ENCODE peak calls at places on chromosome 3, in nine cellular contexts. B is NCI-H524 treated with DMSO at 0.1 percent for 48 hours, I is sigmoid colon, N is T-helper 17 cell, E is lung, Z is testis, Q is NCI-H1105, F is ACHN, X is omental fat pad. S is an unnamed sample.

GRCh38 chr3:135447478-135447877 is 518.0 kb upstream of the PPP2R3A start:
- DNase-seq in B (no peak), I (no peak), N (no peak), E (no peak), Z (no peak), Q (no peak), F (no peak), X (no peak), S (no peak)

GRCh38 chr3:9721015-9721697 is 10.4 kb upstream of the BRPF1 start:
- DNase-seq in B (no peak), I (no peak), N (no peak), E (no peak), Z (no peak), Q (no peak), F (peak), X (no peak), S (no peak)

GRCh38 chr3:38516669-38517068 is 20.5 kb downstream of the EXOG start:
- DNase-seq in B (no peak), I (no peak), N (no peak), E (no peak), Z (no peak), Q (no peak), F (no peak), X (no peak), S (no peak)

GRCh38 chr3:152404976-152405375 is 136.2 kb downstream of the MBNL1 start:
- DNase-seq in B (no peak), I (no peak), N (no peak), E (no peak), Z (no peak), Q (no peak), F (no peak), X (no peak), S (no peak)

GRCh38 chr3:113514265-113514769 is 639 bp downstream of the SPICE1 start:
- DNase-seq in B (no peak), I (no peak), N (no peak), E (no peak), Z (peak), Q (no peak), F (no peak), X (no peak), S (no peak)

GRCh38 chr3:140093742-140094141 is 158.8 kb downstream of the CLSTN2 start:
- DNase-seq in B (peak), I (peak), N (no peak), E (peak), Z (peak), Q (peak), F (peak), X (peak), S (no peak)

GRCh38 chr3:132661120-132661519 is 991 bp downstream of the UBA5 start:
- DNase-seq in B (no peak), I (no peak), N (no peak), E (no peak), Z (no peak), Q (no peak), F (no peak), X (no peak), S (no peak)

GRCh38 chr3:168047190-168047795 is 48.4 kb downstream of the GOLIM4 start:
- DNase-seq in B (peak), I (no peak), N (no peak), E (no peak), Z (no peak), Q (peak), F (peak), X (no peak), S (no peak)

GRCh38 chr3:197516517-197516889 is 39.3 kb downstream of the BDH1 start:
- DNase-seq in B (peak), I (no peak), N (no peak), E (no peak), Z (no peak), Q (no peak), F (peak), X (no peak), S (no peak)

GRCh38 chr3:148601766-148602685 is 95.7 kb upstream of the AGTR1 start:
- DNase-seq in B (no peak), I (no peak), N (no peak), E (no peak), Z (no peak), Q (no peak), F (no peak), X (no peak), S (no peak)

GRCh38 chr3:116083686-116084085 is 361.6 kb downstream of the LSAMP start:
- DNase-seq in B (no peak), I (no peak), N (no peak), E (no peak), Z (no peak), Q (no peak), F (no peak), X (no peak), S (no peak)

GRCh38 chr3:114764056-114764492 is 383.0 kb downstream of the ZBTB20 start:
- DNase-seq in B (no peak), I (no peak), N (no peak), E (no peak), Z (no peak), Q (no peak), F (no peak), X (no peak), S (no peak)

GRCh38 chr3:194150252-194150934 is 14.4 kb downstream of the HES1 start:
- DNase-seq in B (no peak), I (no peak), N (no peak), E (no peak), Z (no peak), Q (no peak), F (no peak), X (no peak), S (no peak)

GRCh38 chr3:25837038-25837437 is 47.1 kb downstream of the OXSM start:
- DNase-seq in B (no peak), I (no peak), N (no peak), E (no peak), Z (no peak), Q (no peak), F (no peak), X (no peak), S (no peak)

GRCh38 chr3:125591116-125591755 is 4.1 kb downstream of the OSBPL11 start:
- DNase-seq in B (no peak), I (no peak), N (no peak), E (no peak), Z (no peak), Q (no peak), F (no peak), X (no peak), S (no peak)

GRCh38 chr3:182241777-182242556 is 530.2 kb downstream of the SOX2 start:
- DNase-seq in B (no peak), I (peak), N (no peak), E (no peak), Z (peak), Q (no peak), F (peak), X (no peak), S (no peak)

GRCh38 chr3:106963446-106963845 is 413.8 kb upstream of the CCDC54 start:
- DNase-seq in B (no peak), I (no peak), N (no peak), E (no peak), Z (peak), Q (no peak), F (no peak), X (no peak), S (no peak)

GRCh38 chr3:133457465-133458067 is 57.7 kb downstream of the BFSP2 start:
- DNase-seq in B (peak), I (no peak), N (no peak), E (no peak), Z (no peak), Q (no peak), F (peak), X (no peak), S (no peak)

GRCh38 chr3:127689266-127689860 is 16.6 kb downstream of the ABTB1 start:
- DNase-seq in B (no peak), I (peak), N (no peak), E (no peak), Z (no peak), Q (no peak), F (no peak), X (no peak), S (peak)